ENCODE peak calls at places on chromosome 22, in four cellular contexts. One of them, this sample, is unnamed.

GRCh38 chr22:29511126-29511854 is 31.3 kb downstream of the NEFH start:
- DNase-seq in HT-29: no peak
- DNase-seq in posterior vena cava: no peak
- DNase-seq in NCI-H82: no peak
- DNase-seq in this sample: no peak

GRCh38 chr22:49664371-49664881 is 163.2 kb downstream of the BRD1 start:
- DNase-seq in HT-29: no peak
- DNase-seq in posterior vena cava: no peak
- DNase-seq in NCI-H82: peak; percentile 45
- DNase-seq in this sample: peak; percentile 21

GRCh38 chr22:46714550-46714949 is 23.5 kb downstream of the CERK start:
- DNase-seq in HT-29: no peak
- DNase-seq in posterior vena cava: no peak
- DNase-seq in NCI-H82: no peak
- DNase-seq in this sample: no peak

GRCh38 chr22:43253839-43254238 is 66.9 kb upstream of the TTLL12 start:
- DNase-seq in HT-29: no peak
- DNase-seq in posterior vena cava: no peak
- DNase-seq in NCI-H82: no peak
- DNase-seq in this sample: no peak

GRCh38 chr22:49950396-49950994 is 10.1 kb upstream of the PIM3 start:
- DNase-seq in HT-29: no peak
- DNase-seq in posterior vena cava: no peak
- DNase-seq in NCI-H82: no peak
- DNase-seq in this sample: no peak

GRCh38 chr22:27985323-27986275 is 66.5 kb upstream of the PITPNB start:
- DNase-seq in HT-29: no peak
- DNase-seq in posterior vena cava: no peak
- DNase-seq in NCI-H82: peak; percentile 7
- DNase-seq in this sample: no peak

GRCh38 chr22:42207918-42208317 is 62.5 kb downstream of the TCF20 start:
- DNase-seq in HT-29: no peak
- DNase-seq in posterior vena cava: no peak
- DNase-seq in NCI-H82: no peak
- DNase-seq in this sample: no peak

GRCh38 chr22:44758970-44759365 is 6.6 kb downstream of the ARHGAP8 start:
- DNase-seq in HT-29: no peak
- DNase-seq in posterior vena cava: no peak
- DNase-seq in NCI-H82: no peak
- DNase-seq in this sample: no peak

GRCh38 chr22:38220163-38220562 is 18.4 kb downstream of the MAFF start:
- DNase-seq in HT-29: no peak
- DNase-seq in posterior vena cava: no peak
- DNase-seq in NCI-H82: no peak
- DNase-seq in this sample: peak; percentile 52

GRCh38 chr22:39727541-39727940 is 157.0 kb downstream of the CACNA1I start:
- DNase-seq in HT-29: peak; percentile 8
- DNase-seq in posterior vena cava: peak; percentile 64
- DNase-seq in NCI-H82: peak; percentile 26
- DNase-seq in this sample: no peak

GRCh38 chr22:24290459-24290858 is 19.8 kb downstream of the SPECC1L start:
- DNase-seq in HT-29: no peak
- DNase-seq in posterior vena cava: no peak
- DNase-seq in NCI-H82: no peak
- DNase-seq in this sample: no peak

GRCh38 chr22:45073064-45073463 is 63.3 kb upstream of the PHF21B start:
- DNase-seq in HT-29: no peak
- DNase-seq in posterior vena cava: no peak
- DNase-seq in NCI-H82: no peak
- DNase-seq in this sample: no peak

GRCh38 chr22:42399315-42400271 is 32.6 kb downstream of the NFAM1 start:
- DNase-seq in HT-29: peak; percentile 44
- DNase-seq in posterior vena cava: no peak
- DNase-seq in NCI-H82: peak; percentile 98
- DNase-seq in this sample: peak; percentile 98

GRCh38 chr22:47091241-47091691 is 328.8 kb downstream of the TBC1D22A start:
- DNase-seq in HT-29: no peak
- DNase-seq in posterior vena cava: no peak
- DNase-seq in NCI-H82: no peak
- DNase-seq in this sample: no peak

GRCh38 chr22:42904049-42904448 is 47.0 kb upstream of the ARFGAP3 start:
- DNase-seq in HT-29: no peak
- DNase-seq in posterior vena cava: no peak
- DNase-seq in NCI-H82: no peak
- DNase-seq in this sample: no peak

GRCh38 chr22:43823353-43823908 is 11.3 kb upstream of the EFCAB6 start:
- DNase-seq in HT-29: peak; percentile 29
- DNase-seq in posterior vena cava: no peak
- DNase-seq in NCI-H82: no peak
- DNase-seq in this sample: peak; percentile 1

GRCh38 chr22:41564563-41564962 is 3.8 kb downstream of the CSDC2 start:
- DNase-seq in HT-29: no peak
- DNase-seq in posterior vena cava: no peak
- DNase-seq in NCI-H82: no peak
- DNase-seq in this sample: no peak

GRCh38 chr22:29093980-29094379 is 21.1 kb downstream of the KREMEN1 start:
- DNase-seq in HT-29: no peak
- DNase-seq in posterior vena cava: no peak
- DNase-seq in NCI-H82: no peak
- DNase-seq in this sample: no peak

GRCh38 chr22:39384750-39385480 is 14.7 kb upstream of the TAB1 start:
- DNase-seq in HT-29: peak; percentile 32
- DNase-seq in posterior vena cava: no peak
- DNase-seq in NCI-H82: peak; percentile 84
- DNase-seq in this sample: peak; percentile 81

GRCh38 chr22:19035474-19036228 is 86.6 kb downstream of the DGCR2 start:
- DNase-seq in HT-29: peak; percentile 22
- DNase-seq in posterior vena cava: no peak
- DNase-seq in NCI-H82: peak; percentile 52
- DNase-seq in this sample: peak; percentile 68

GRCh38 chr22:29830585-29830984 is 7.5 kb downstream of the ASCC2 start:
- DNase-seq in HT-29: no peak
- DNase-seq in posterior vena cava: no peak
- DNase-seq in NCI-H82: no peak
- DNase-seq in this sample: no peak

GRCh38 chr22:38609371-38609770 is 39.4 kb upstream of the DMC1 start:
- DNase-seq in HT-29: no peak
- DNase-seq in posterior vena cava: no peak
- DNase-seq in NCI-H82: no peak
- DNase-seq in this sample: no peak

This sample was measured in WERI-Rb-1.